ENCODE peak calls at places on chromosomes 1 and 21, in seven cellular contexts. One of them, this sample, is unnamed.

GRCh38 chr1:20643080-20643479 is 9.8 kb downstream of the PINK1 start:
- DNase-seq in aorta: no peak
- DNase-seq in CD8-positive, alpha-beta T cell: no peak
- DNase-seq in BJ: no peak
- DNase-seq in MG63: no peak
- DNase-seq in fibroblast of lung: no peak
- DNase-seq in cardiac muscle cell: no peak
- DNase-seq in this sample: no peak

GRCh38 chr21:25688284-25689035 is 46.2 kb downstream of the ATP5PF start:
- DNase-seq in BJ: no peak
- DNase-seq in CD8-positive, alpha-beta T cell: no peak
- DNase-seq in cardiac muscle cell: no peak
- DNase-seq in fibroblast of lung: peak
- DNase-seq in aorta: no peak
- DNase-seq in MG63: no peak
- DNase-seq in this sample: no peak

GRCh38 chr1:175864625-175865024 is 121.2 kb upstream of the TNR start:
- DNase-seq in MG63: no peak
- DNase-seq in aorta: no peak
- DNase-seq in fibroblast of lung: no peak
- DNase-seq in BJ: no peak
- DNase-seq in CD8-positive, alpha-beta T cell: no peak
- DNase-seq in cardiac muscle cell: no peak
- DNase-seq in this sample: no peak

GRCh38 chr1:9345922-9346321 is 53.2 kb downstream of the SPSB1 start:
- DNase-seq in fibroblast of lung: no peak
- DNase-seq in BJ: no peak
- DNase-seq in MG63: no peak
- DNase-seq in aorta: no peak
- DNase-seq in cardiac muscle cell: no peak
- DNase-seq in CD8-positive, alpha-beta T cell: no peak
- DNase-seq in this sample: no peak

GRCh38 chr1:31362032-31362431 is 10.8 kb downstream of the FABP3 start:
- DNase-seq in fibroblast of lung: no peak
- DNase-seq in MG63: no peak
- DNase-seq in cardiac muscle cell: no peak
- DNase-seq in BJ: no peak
- DNase-seq in aorta: no peak
- DNase-seq in CD8-positive, alpha-beta T cell: no peak
- DNase-seq in this sample: no peak

GRCh38 chr1:234288946-234289345 is 84.3 kb upstream of the COA6 start:
- DNase-seq in aorta: no peak
- DNase-seq in CD8-positive, alpha-beta T cell: no peak
- DNase-seq in BJ: no peak
- DNase-seq in cardiac muscle cell: no peak
- DNase-seq in MG63: no peak
- DNase-seq in fibroblast of lung: peak
- DNase-seq in this sample: no peak

GRCh38 chr1:43885311-43885801 is 48.2 kb upstream of the ARTN start:
- DNase-seq in cardiac muscle cell: no peak
- DNase-seq in CD8-positive, alpha-beta T cell: no peak
- DNase-seq in BJ: no peak
- DNase-seq in fibroblast of lung: no peak
- DNase-seq in aorta: no peak
- DNase-seq in MG63: no peak
- DNase-seq in this sample: no peak

GRCh38 chr1:111030590-111030989 is 66.9 kb upstream of the LRIF1 start:
- DNase-seq in MG63: peak
- DNase-seq in cardiac muscle cell: peak
- DNase-seq in BJ: no peak
- DNase-seq in aorta: no peak
- DNase-seq in CD8-positive, alpha-beta T cell: peak
- DNase-seq in fibroblast of lung: peak
- DNase-seq in this sample: peak

GRCh38 chr1:78323311-78323710 is 167.5 kb upstream of the PTGFR start:
- DNase-seq in aorta: no peak
- DNase-seq in cardiac muscle cell: no peak
- DNase-seq in MG63: no peak
- DNase-seq in BJ: peak
- DNase-seq in fibroblast of lung: peak
- DNase-seq in CD8-positive, alpha-beta T cell: no peak
- DNase-seq in this sample: no peak

GRCh38 chr1:151942882-151943281 is 33.6 kb upstream of the THEM4 start:
- DNase-seq in CD8-positive, alpha-beta T cell: no peak
- DNase-seq in cardiac muscle cell: peak
- DNase-seq in fibroblast of lung: peak
- DNase-seq in BJ: no peak
- DNase-seq in MG63: no peak
- DNase-seq in aorta: no peak
- DNase-seq in this sample: no peak

GRCh38 chr1:47407481-47407880 is 8.6 kb upstream of the FOXE3 start:
- DNase-seq in BJ: no peak
- DNase-seq in cardiac muscle cell: no peak
- DNase-seq in MG63: peak
- DNase-seq in aorta: no peak
- DNase-seq in CD8-positive, alpha-beta T cell: no peak
- DNase-seq in fibroblast of lung: no peak
- DNase-seq in this sample: no peak

GRCh38 chr1:216750031-216750627 is 26.9 kb upstream of the ESRRG start:
- DNase-seq in BJ: peak
- DNase-seq in fibroblast of lung: peak
- DNase-seq in MG63: peak
- DNase-seq in aorta: no peak
- DNase-seq in CD8-positive, alpha-beta T cell: no peak
- DNase-seq in cardiac muscle cell: peak
- DNase-seq in this sample: peak

GRCh38 chr1:117817629-117818028 is 111.8 kb downstream of the GDAP2 start:
- DNase-seq in BJ: no peak
- DNase-seq in CD8-positive, alpha-beta T cell: no peak
- DNase-seq in cardiac muscle cell: no peak
- DNase-seq in MG63: no peak
- DNase-seq in aorta: no peak
- DNase-seq in fibroblast of lung: no peak
- DNase-seq in this sample: no peak

GRCh38 chr1:175427625-175428024 is 235.0 kb upstream of the KIAA0040 start:
- DNase-seq in aorta: no peak
- DNase-seq in fibroblast of lung: no peak
- DNase-seq in CD8-positive, alpha-beta T cell: no peak
- DNase-seq in cardiac muscle cell: no peak
- DNase-seq in BJ: no peak
- DNase-seq in MG63: no peak
- DNase-seq in this sample: no peak

GRCh38 chr1:221366495-221367095 is 375.3 kb downstream of the DUSP10 start:
- DNase-seq in CD8-positive, alpha-beta T cell: no peak
- DNase-seq in fibroblast of lung: no peak
- DNase-seq in MG63: no peak
- DNase-seq in BJ: no peak
- DNase-seq in aorta: no peak
- DNase-seq in cardiac muscle cell: no peak
- DNase-seq in this sample: no peak

GRCh38 chr1:204628868-204629267 is 56.7 kb downstream of the LRRN2 start:
- DNase-seq in cardiac muscle cell: no peak
- DNase-seq in fibroblast of lung: no peak
- DNase-seq in CD8-positive, alpha-beta T cell: no peak
- DNase-seq in MG63: no peak
- DNase-seq in BJ: no peak
- DNase-seq in aorta: no peak
- DNase-seq in this sample: no peak

GRCh38 chr1:200774735-200775449 is 36.2 kb downstream of the CAMSAP2 start:
- DNase-seq in aorta: no peak
- DNase-seq in BJ: no peak
- DNase-seq in MG63: no peak
- DNase-seq in CD8-positive, alpha-beta T cell: no peak
- DNase-seq in cardiac muscle cell: peak
- DNase-seq in fibroblast of lung: peak
- DNase-seq in this sample: no peak

GRCh38 chr1:2911391-2912178 is 109.7 kb upstream of the ACTRT2 start:
- DNase-seq in MG63: no peak
- DNase-seq in aorta: no peak
- DNase-seq in cardiac muscle cell: no peak
- DNase-seq in CD8-positive, alpha-beta T cell: no peak
- DNase-seq in BJ: no peak
- DNase-seq in fibroblast of lung: no peak
- DNase-seq in this sample: no peak

GRCh38 chr1:66676616-66677298 is 75.5 kb upstream of the DYNLT5 start:
- DNase-seq in fibroblast of lung: peak
- DNase-seq in BJ: peak
- DNase-seq in cardiac muscle cell: peak
- DNase-seq in CD8-positive, alpha-beta T cell: no peak
- DNase-seq in MG63: no peak
- DNase-seq in aorta: no peak
- DNase-seq in this sample: no peak

GRCh38 chr1:201020647-201021332 is 2.7 kb downstream of the KIF21B start:
- DNase-seq in MG63: no peak
- DNase-seq in aorta: no peak
- DNase-seq in CD8-positive, alpha-beta T cell: peak
- DNase-seq in BJ: no peak
- DNase-seq in cardiac muscle cell: peak
- DNase-seq in fibroblast of lung: no peak
- DNase-seq in this sample: no peak

GRCh38 chr1:245310605-245311531 is 156.1 kb downstream of the KIF26B start:
- DNase-seq in MG63: no peak
- DNase-seq in CD8-positive, alpha-beta T cell: peak
- DNase-seq in cardiac muscle cell: peak
- DNase-seq in fibroblast of lung: peak
- DNase-seq in BJ: no peak
- DNase-seq in aorta: no peak
- DNase-seq in this sample: no peak

GRCh38 chr1:97677702-97678101 is 243.1 kb downstream of the DPYD start:
- DNase-seq in fibroblast of lung: no peak
- DNase-seq in MG63: no peak
- DNase-seq in aorta: no peak
- DNase-seq in CD8-positive, alpha-beta T cell: no peak
- DNase-seq in BJ: no peak
- DNase-seq in cardiac muscle cell: no peak
- DNase-seq in this sample: no peak

GRCh38 chr1:151968058-151968457 is 25.6 kb downstream of the S100A10 start:
- DNase-seq in CD8-positive, alpha-beta T cell: peak
- DNase-seq in cardiac muscle cell: peak
- DNase-seq in fibroblast of lung: peak
- DNase-seq in MG63: no peak
- DNase-seq in aorta: no peak
- DNase-seq in BJ: no peak
- DNase-seq in this sample: no peak

GRCh38 chr21:23799376-23799775 is 1807.9 kb downstream of the MRPL39 start:
- DNase-seq in fibroblast of lung: no peak
- DNase-seq in BJ: no peak
- DNase-seq in MG63: no peak
- DNase-seq in cardiac muscle cell: no peak
- DNase-seq in aorta: no peak
- DNase-seq in CD8-positive, alpha-beta T cell: no peak
- DNase-seq in this sample: no peak

GRCh38 chr1:19101244-19101643 is 108.8 kb downstream of the UBR4 start:
- DNase-seq in fibroblast of lung: no peak
- DNase-seq in CD8-positive, alpha-beta T cell: no peak
- DNase-seq in BJ: peak
- DNase-seq in cardiac muscle cell: no peak
- DNase-seq in aorta: no peak
- DNase-seq in MG63: no peak
- DNase-seq in this sample: no peak

GRCh38 chr1:101239095-101240040 is 2.5 kb downstream of the S1PR1 start:
- DNase-seq in CD8-positive, alpha-beta T cell: peak
- DNase-seq in aorta: no peak
- DNase-seq in MG63: peak
- DNase-seq in BJ: no peak
- DNase-seq in fibroblast of lung: no peak
- DNase-seq in cardiac muscle cell: no peak
- DNase-seq in this sample: no peak
- H3K4me3 ChIP-seq in CD8-positive, alpha-beta T cell: peak
- H3K4me3 ChIP-seq in aorta: no peak
- H3K4me3 ChIP-seq in MG63: peak
- H3K4me3 ChIP-seq in BJ: no peak
- H3K4me3 ChIP-seq in fibroblast of lung: no peak
- H3K4me3 ChIP-seq in cardiac muscle cell: no peak
- H3K4me3 ChIP-seq in this sample: no peak

GRCh38 chr21:26773058-26773457 is 72.2 kb downstream of the ADAMTS1 start:
- DNase-seq in cardiac muscle cell: no peak
- DNase-seq in fibroblast of lung: no peak
- DNase-seq in BJ: no peak
- DNase-seq in CD8-positive, alpha-beta T cell: no peak
- DNase-seq in aorta: no peak
- DNase-seq in MG63: no peak
- DNase-seq in this sample: no peak
- H3K4me3 ChIP-seq in cardiac muscle cell: no peak
- H3K4me3 ChIP-seq in fibroblast of lung: no peak
- H3K4me3 ChIP-seq in BJ: no peak
- H3K4me3 ChIP-seq in CD8-positive, alpha-beta T cell: no peak
- H3K4me3 ChIP-seq in aorta: no peak
- H3K4me3 ChIP-seq in MG63: no peak
- H3K4me3 ChIP-seq in this sample: no peak

DNA sequence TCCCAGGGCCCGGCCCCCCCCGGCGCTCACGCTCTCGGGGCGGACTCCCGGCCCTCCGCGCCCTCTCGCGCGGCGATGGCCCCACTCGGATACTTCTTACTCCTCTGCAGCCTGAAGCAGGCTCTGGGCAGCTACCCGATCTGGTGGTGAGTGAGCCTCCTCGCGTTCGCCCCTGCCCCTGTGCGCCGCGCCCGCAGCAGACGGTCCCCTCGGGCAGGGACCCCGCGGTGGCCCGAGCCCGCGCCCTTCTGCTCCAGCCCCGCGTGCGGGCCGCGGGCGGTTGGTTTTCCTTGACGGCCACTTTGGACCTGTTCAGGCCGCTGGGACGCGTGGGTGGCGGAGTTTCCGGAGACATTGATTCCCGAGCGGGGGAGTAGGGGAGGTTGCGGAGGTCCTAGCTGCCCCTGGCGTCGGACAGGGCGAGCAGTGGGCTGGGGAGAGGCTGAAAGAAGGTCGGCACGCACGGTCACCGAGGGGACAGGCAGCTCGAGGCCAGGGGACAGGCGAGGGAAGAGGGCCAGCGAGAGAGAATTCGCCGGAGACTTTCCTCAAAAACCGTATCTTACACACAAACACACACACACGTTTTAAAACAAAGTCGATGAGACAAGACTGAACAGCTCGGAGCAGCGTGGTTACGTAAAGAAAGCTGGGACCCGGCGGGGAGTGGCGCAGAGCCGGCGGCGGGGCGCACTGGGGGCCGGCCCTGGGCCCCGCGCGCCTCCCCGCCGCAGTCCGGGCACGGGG is 429 bp downstream of the WNT3A start:
- DNase-seq in cardiac muscle cell: peak
- DNase-seq in fibroblast of lung: no peak
- DNase-seq in CD8-positive, alpha-beta T cell: peak
- DNase-seq in aorta: peak
- DNase-seq in BJ: no peak
- DNase-seq in MG63: peak
- DNase-seq in this sample: no peak
- H3K4me3 ChIP-seq in cardiac muscle cell: peak
- H3K4me3 ChIP-seq in fibroblast of lung: no peak
- H3K4me3 ChIP-seq in CD8-positive, alpha-beta T cell: no peak
- H3K4me3 ChIP-seq in aorta: no peak
- H3K4me3 ChIP-seq in BJ: no peak
- H3K4me3 ChIP-seq in MG63: peak
- H3K4me3 ChIP-seq in this sample: no peak

DNA sequence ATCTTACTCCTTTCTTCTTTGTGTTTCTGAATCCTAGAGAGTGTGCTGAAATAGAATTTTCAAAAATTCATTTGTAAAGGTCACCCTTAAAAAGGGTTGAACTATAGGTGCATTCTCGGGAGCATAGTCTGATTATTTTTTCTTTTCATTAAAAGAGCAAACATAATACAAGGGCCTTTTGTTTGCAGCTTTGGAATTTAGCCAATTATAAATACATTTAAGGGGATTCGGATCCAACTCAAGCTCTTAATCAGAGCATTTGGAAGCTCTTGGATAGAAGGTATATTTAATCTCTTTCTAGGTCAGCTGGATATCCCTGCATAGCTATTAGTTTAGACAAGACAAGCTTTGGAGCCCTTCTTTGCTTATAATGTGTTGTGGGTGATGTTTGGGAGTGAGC is 321.7 kb downstream of the HHAT start:
- DNase-seq in BJ: no peak
- DNase-seq in cardiac muscle cell: no peak
- DNase-seq in fibroblast of lung: no peak
- DNase-seq in aorta: no peak
- DNase-seq in MG63: no peak
- DNase-seq in CD8-positive, alpha-beta T cell: no peak
- DNase-seq in this sample: no peak
- H3K4me3 ChIP-seq in BJ: no peak
- H3K4me3 ChIP-seq in cardiac muscle cell: no peak
- H3K4me3 ChIP-seq in fibroblast of lung: no peak
- H3K4me3 ChIP-seq in aorta: no peak
- H3K4me3 ChIP-seq in MG63: no peak
- H3K4me3 ChIP-seq in CD8-positive, alpha-beta T cell: no peak
- H3K4me3 ChIP-seq in this sample: no peak

This sample was measured in AG04450.